ENCODE peak calls at places on chromosomes 12 and 14, in five cellular contexts. R is astrocyte of the cerebellum, G is cardiac fibroblast, U is right atrium auricular region, N is left ventricle myocardium inferior. I is an unnamed sample.

GRCh38 chr14:22761734-22762133 is 4.8 kb upstream of the OXA1L start:
- DNase-seq in R (no peak), G (no peak), U (no peak), N (no peak), I (no peak)

GRCh38 chr12:117165342-117165741 is 24.9 kb downstream of the FBXO21 start:
- DNase-seq in R (no peak), G (no peak), U (no peak), N (no peak), I (no peak)

GRCh38 chr14:91357272-91357671 is 60.3 kb downstream of the CCDC88C start:
- DNase-seq in R (no peak), G (no peak), U (no peak), N (no peak), I (no peak)

GRCh38 chr12:70402597-70402996 is 36.5 kb downstream of the KCNMB4 start:
- DNase-seq in R (no peak), G (no peak), U (no peak), N (no peak), I (no peak)

GRCh38 chr12:92139634-92140555 is 5.8 kb downstream of the BTG1 start:
- DNase-seq in R (no peak), G (peak; percentile 48), U (no peak), N (no peak), I (no peak)

GRCh38 chr12:31117203-31118011 is 43.7 kb downstream of the DDX11 start:
- DNase-seq in R (no peak), G (peak; percentile 24), U (no peak), N (no peak), I (no peak)

GRCh38 chr12:19572920-19573558 is 133.7 kb downstream of the AEBP2 start:
- DNase-seq in R (peak; percentile 40), G (peak; percentile 73), U (no peak), N (no peak), I (no peak)

GRCh38 chr14:54364555-54365415 is 32.0 kb upstream of the CDKN3 start:
- DNase-seq in R (peak; percentile 65), G (peak; percentile 73), U (peak; percentile 81), N (peak; percentile 61), I (no peak)

GRCh38 chr12:44385964-44386363 is 490.2 kb downstream of the NELL2 start:
- DNase-seq in R (no peak), G (no peak), U (no peak), N (no peak), I (no peak)

GRCh38 chr12:12350868-12351463 is 924 bp upstream of the MANSC1 start:
- DNase-seq in R (no peak), G (no peak), U (no peak), N (no peak), I (no peak)

GRCh38 chr12:12353276-12353675 is 3.2 kb upstream of the MANSC1 start:
- DNase-seq in R (no peak), G (no peak), U (no peak), N (no peak), I (no peak)

GRCh38 chr12:12353807-12354206 is 3.1 kb upstream of the BORCS5 start:
- DNase-seq in R (no peak), G (no peak), U (no peak), N (no peak), I (no peak)

GRCh38 chr12:12349711-12350665 is at the start of gene MANSC1:
- DNase-seq in R (no peak), G (peak; percentile 22), U (peak; percentile 61), N (peak; percentile 67), I (no peak)
- TF ChIP-seq CTCF in R (peak; percentile 49), G (peak; percentile 38), U (no peak), N (peak; percentile 61), I (peak; percentile 9)

GRCh38 chr12:124369055-124369900 is 74.4 kb downstream of the RFLNA start:
- DNase-seq in R (peak; percentile 76), G (peak; percentile 95), U (peak; percentile 94), N (peak; percentile 92), I (peak; percentile 85)
- TF ChIP-seq CTCF in R (peak; percentile 48), G (peak; percentile 43), U (no peak), N (peak; percentile 74), I (peak; percentile 50)

GRCh38 chr12:105319691-105320209 is 10.7 kb upstream of the C12orf75 start:
- DNase-seq in R (no peak), G (no peak), U (no peak), N (no peak), I (no peak)

GRCh38 chr12:105318651-105319483 is 11.6 kb upstream of the C12orf75 start:
- DNase-seq in R (no peak), G (no peak), U (no peak), N (no peak), I (no peak)

GRCh38 chr12:105322070-105322469 is 8.4 kb upstream of the C12orf75 start:
- DNase-seq in R (no peak), G (no peak), U (no peak), N (no peak), I (peak; percentile 62)

GRCh38 chr12:105317942-105318614 is 12.4 kb upstream of the C12orf75 start:
- DNase-seq in R (no peak), G (peak; percentile 46), U (no peak), N (no peak), I (no peak)

GRCh38 chr12:105321125-105321524 is 9.4 kb upstream of the C12orf75 start:
- DNase-seq in R (no peak), G (no peak), U (no peak), N (no peak), I (no peak)
- TF ChIP-seq CTCF in R (no peak), G (no peak), U (no peak), N (no peak), I (no peak)

GRCh38 chr12:22530-23201 is 43.9 kb upstream of the IQSEC3 start:
- DNase-seq in R (no peak), G (no peak), U (no peak), N (no peak), I (no peak)

GRCh38 chr12:20757-21156 is 45.8 kb upstream of the IQSEC3 start:
- DNase-seq in R (no peak), G (no peak), U (no peak), N (no peak), I (no peak)

GRCh38 chr12:21301-22189 is 45.0 kb upstream of the IQSEC3 start:
- DNase-seq in R (no peak), G (no peak), U (no peak), N (no peak), I (no peak)

DNA sequence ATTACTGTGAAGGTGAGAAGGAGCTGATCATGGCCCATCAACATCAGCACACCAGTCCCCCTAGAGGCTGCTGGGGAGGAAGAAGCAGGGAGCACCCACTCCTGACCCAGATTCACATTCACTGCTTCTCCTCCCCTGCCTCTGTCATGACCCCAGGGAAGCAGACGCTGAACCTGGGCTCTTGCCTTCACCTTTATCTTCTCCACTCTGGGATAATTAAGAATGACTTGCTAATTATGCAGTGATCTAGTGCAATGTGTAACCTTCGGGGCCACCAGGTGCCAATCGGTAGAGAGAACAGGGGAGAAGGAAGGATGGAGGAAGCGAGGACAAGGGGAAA is 44.4 kb upstream of the IQSEC3 start:
- DNase-seq in R (no peak), G (no peak), U (no peak), N (no peak), I (no peak)
- TF ChIP-seq CTCF in R (peak; percentile 13), G (no peak), U (no peak), N (no peak), I (no peak)

DNA sequence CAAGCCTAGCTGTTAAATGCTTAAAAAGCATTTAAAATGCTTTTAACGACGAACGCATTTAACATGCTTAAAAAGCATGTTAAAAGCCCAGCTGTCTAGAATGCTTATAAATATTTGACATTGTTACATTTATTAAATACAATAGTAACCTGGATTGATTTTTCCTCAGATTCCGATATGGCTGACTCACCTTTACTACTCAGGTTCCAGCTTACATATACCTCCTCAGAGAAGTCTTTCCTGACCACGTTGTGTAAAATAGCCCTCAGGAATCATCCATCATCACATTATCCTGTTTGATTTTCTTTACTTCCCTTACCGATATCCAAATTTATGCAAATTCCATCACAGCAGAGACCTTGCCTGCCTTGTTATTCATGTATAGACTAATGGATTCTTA is 51.4 kb downstream of the SLC41A2 start:
- DNase-seq in R (no peak), G (no peak), U (no peak), N (no peak), I (no peak)
- TF ChIP-seq CTCF in R (no peak), G (no peak), U (no peak), N (no peak), I (no peak)